ENCODE peak calls at places on chromosomes 4 and X, in five cellular contexts. H, B, Z, S and Q are unnamed samples.

GRCh38 chr4:71266090-71266794 is 72.6 kb upstream of the SLC4A4 start:
- DNase-seq in H (no peak), B (no peak), Z (no peak), S (no peak), Q (no peak)

GRCh38 chr4:98150092-98150761 is 7.0 kb upstream of the STPG2 start:
- DNase-seq in H (no peak), B (no peak), Z (no peak), S (no peak), Q (no peak)

GRCh38 chr4:148154769-148155168 is 287.4 kb downstream of the NR3C2 start:
- DNase-seq in H (no peak), B (no peak), Z (no peak), S (no peak), Q (no peak)

GRCh38 chr4:86302242-86302641 is 57.6 kb downstream of the MAPK10 start:
- DNase-seq in H (peak; percentile 83), B (peak; percentile 47), Z (peak; percentile 16), S (no peak), Q (no peak)

GRCh38 chr4:100933628-100934027 is 413.7 kb downstream of the PPP3CA start:
- DNase-seq in H (no peak), B (no peak), Z (no peak), S (no peak), Q (peak; percentile 5)

GRCh38 chr4:160009656-160010493 is 907.0 kb downstream of the RAPGEF2 start:
- DNase-seq in H (no peak), B (no peak), Z (no peak), S (no peak), Q (no peak)

GRCh38 chr4:113979157-113979972 is at the start of gene ARSJ:
- DNase-seq in H (peak; percentile 27), B (peak; percentile 75), Z (peak; percentile 54), S (no peak), Q (peak; percentile 56)

GRCh38 chrX:41688154-41688553 is 619 bp upstream of the GPR34 start:
- DNase-seq in H (no peak), B (no peak), Z (no peak), S (no peak), Q (no peak)

GRCh38 chrX:130083656-130084382 is 26.5 kb downstream of the ELF4 start:
- DNase-seq in H (no peak), B (no peak), Z (no peak), S (no peak), Q (no peak)

GRCh38 chrX:40314070-40314469 is 216.3 kb upstream of the BCOR start:
- DNase-seq in H (no peak), B (no peak), Z (no peak), S (no peak), Q (peak; percentile 55)

GRCh38 chr4:8646296-8647093 is 53.9 kb downstream of the CPZ start:
- DNase-seq in H (no peak), B (no peak), Z (no peak), S (no peak), Q (no peak)

GRCh38 chrX:12901486-12901885 is 4.9 kb upstream of the TLR8 start:
- DNase-seq in H (peak; percentile 60), B (peak; percentile 70), Z (peak; percentile 74), S (peak; percentile 16), Q (peak; percentile 57)

GRCh38 chr4:87073570-87074470 is 139.0 kb downstream of the AFF1 start:
- DNase-seq in H (peak; percentile 60), B (peak; percentile 71), Z (peak; percentile 60), S (no peak), Q (peak; percentile 88)

GRCh38 chr4:2848449-2848848 is 4.8 kb downstream of the ADD1 start:
- DNase-seq in H (no peak), B (no peak), Z (no peak), S (no peak), Q (no peak)

GRCh38 chrX:88604433-88605221 is 142.4 kb upstream of the CPXCR1 start:
- DNase-seq in H (no peak), B (no peak), Z (no peak), S (no peak), Q (no peak)

GRCh38 chr4:98873059-98873458 is 55.9 kb downstream of the EIF4E start:
- DNase-seq in H (no peak), B (no peak), Z (no peak), S (no peak), Q (no peak)

GRCh38 chrX:142804085-142804484 is 221.6 kb upstream of the SPANXN4 start:
- DNase-seq in H (no peak), B (no peak), Z (no peak), S (no peak), Q (peak; percentile 37)

GRCh38 chrX:39652336-39652735 is 445.4 kb downstream of the BCOR start:
- DNase-seq in H (no peak), B (no peak), Z (no peak), S (no peak), Q (peak; percentile 55)

GRCh38 chrX:154486396-154487207 is at the start of gene UBL4A:
- DNase-seq in H (no peak), B (peak; percentile 86), Z (peak; percentile 63), S (no peak), Q (peak; percentile 41)

GRCh38 chrX:156001667-156002021 is 4.1 kb downstream of the IL9R start:
- DNase-seq in H (no peak), B (no peak), Z (no peak), S (no peak), Q (no peak)

GRCh38 chr4:15990570-15991285 is 27.8 kb upstream of the FGFBP2 start:
- DNase-seq in H (peak; percentile 17), B (no peak), Z (no peak), S (no peak), Q (no peak)

GRCh38 chrX:11996810-11997209 is 141.5 kb upstream of the FRMPD4 start:
- DNase-seq in H (no peak), B (no peak), Z (no peak), S (no peak), Q (no peak)

GRCh38 chr4:47374477-47374876 is 89.0 kb downstream of the COMMD8 start:
- DNase-seq in H (no peak), B (no peak), Z (no peak), S (no peak), Q (no peak)

GRCh38 chrX:20066968-20067708 is 49.6 kb downstream of the MAP7D2 start:
- DNase-seq in H (no peak), B (no peak), Z (peak; percentile 22), S (no peak), Q (peak; percentile 61)

GRCh38 chrX:31307952-31308351 is 236.1 kb upstream of the FTHL17 start:
- DNase-seq in H (no peak), B (no peak), Z (no peak), S (no peak), Q (no peak)

GRCh38 chr4:13980317-13980716 is 352.8 kb upstream of the BOD1L1 start:
- DNase-seq in H (no peak), B (no peak), Z (no peak), S (peak; percentile 13), Q (peak; percentile 98)

GRCh38 chr4:147157860-147158701 is 212.4 kb upstream of the TTC29 start:
- DNase-seq in H (no peak), B (peak; percentile 60), Z (peak; percentile 9), S (no peak), Q (no peak)

GRCh38 chr4:143254479-143255216 is 69.9 kb downstream of the USP38 start:
- DNase-seq in H (no peak), B (no peak), Z (no peak), S (no peak), Q (peak; percentile 13)

GRCh38 chrX:11759461-11760311 is 1.6 kb downstream of the MSL3 start:
- DNase-seq in H (peak; percentile 95), B (peak; percentile 85), Z (peak; percentile 84), S (peak; percentile 10), Q (peak; percentile 94)

GRCh38 chrX:15384304-15384703 is at the start of gene VEGFD:
- DNase-seq in H (no peak), B (no peak), Z (no peak), S (no peak), Q (no peak)

GRCh38 chr4:26238782-26239647 is 81.8 kb upstream of the RBPJ start:
- DNase-seq in H (peak; percentile 28), B (no peak), Z (no peak), S (no peak), Q (peak; percentile 96)

GRCh38 chrX:84188320-84188834 is 378 bp upstream of the RPS6KA6 start:
- DNase-seq in H (peak; percentile 34), B (peak; percentile 58), Z (peak; percentile 55), S (no peak), Q (peak; percentile 57)